ENCODE peak calls at places on chromosomes 7 and 10, in eight cellular contexts. B is spleen; S is tibial artery; K is Panc1; L is vagina; J is OCI-LY7; R is uterus; H is effector memory CD4-positive, alpha-beta T cell. O is an unnamed sample.

GRCh38 chr7:132108553-132108952 is 467.7 kb downstream of the PLXNA4 start:
- DNase-seq in B (no peak), S (no peak), K (no peak), L (no peak), J (no peak), R (no peak), H (no peak), O (no peak)

GRCh38 chr7:96085953-96086352 is 235.9 kb downstream of the SLC25A13 start:
- DNase-seq in B (no peak), S (no peak), K (no peak), L (no peak), J (no peak), R (no peak), H (no peak), O (no peak)

GRCh38 chr10:93542358-93542791 is 24.1 kb upstream of the FFAR4 start:
- DNase-seq in B (no peak), S (no peak), K (no peak), L (no peak), J (no peak), R (no peak), H (no peak), O (no peak)

GRCh38 chr10:21675157-21675796 is 141.2 kb downstream of the MLLT10 start:
- DNase-seq in B (no peak), S (no peak), K (peak; percentile 22), L (no peak), J (peak; percentile 40), R (no peak), H (no peak), O (peak; percentile 9)

GRCh38 chr7:66957595-66958290 is 36.7 kb downstream of the TMEM248 start:
- DNase-seq in B (peak; percentile 67), S (peak; percentile 25), K (no peak), L (no peak), J (no peak), R (no peak), H (no peak), O (no peak)

GRCh38 chr7:2687338-2687869 is 598 bp upstream of the AMZ1 start:
- DNase-seq in B (peak; percentile 87), S (no peak), K (no peak), L (no peak), J (no peak), R (no peak), H (no peak), O (no peak)

GRCh38 chr7:116710764-116711452 is 38.9 kb downstream of the MET start:
- DNase-seq in B (no peak), S (no peak), K (no peak), L (no peak), J (no peak), R (no peak), H (no peak), O (no peak)

GRCh38 chr10:125992244-125992643 is 95.9 kb downstream of the FANK1 start:
- DNase-seq in B (no peak), S (no peak), K (no peak), L (no peak), J (no peak), R (no peak), H (no peak), O (no peak)

GRCh38 chr7:73830872-73831655 is at the start of gene CLDN4:
- DNase-seq in B (no peak), S (no peak), K (peak; percentile 97), L (no peak), J (no peak), R (no peak), H (no peak), O (no peak)

GRCh38 chr10:123154943-123155505 is 822 bp downstream of the BUB3 start:
- DNase-seq in B (no peak), S (no peak), K (no peak), L (no peak), J (no peak), R (no peak), H (peak; percentile 23), O (no peak)

GRCh38 chr7:95012001-95012400 is 104.6 kb downstream of the PPP1R9A start:
- DNase-seq in B (no peak), S (no peak), K (no peak), L (no peak), J (no peak), R (no peak), H (no peak), O (no peak)

GRCh38 chr10:121310151-121310711 is 288.0 kb downstream of the FGFR2 start:
- DNase-seq in B (no peak), S (no peak), K (no peak), L (no peak), J (no peak), R (no peak), H (no peak), O (no peak)

GRCh38 chr7:50146692-50147091 is 53.6 kb upstream of the ZPBP start:
- DNase-seq in B (no peak), S (no peak), K (no peak), L (no peak), J (peak; percentile 90), R (no peak), H (no peak), O (no peak)

GRCh38 chr7:5624386-5625365 is 156.8 kb downstream of the RNF216 start:
- DNase-seq in B (peak; percentile 51), S (no peak), K (no peak), L (no peak), J (no peak), R (no peak), H (no peak), O (no peak)

GRCh38 chr7:15016726-15017125 is 114.2 kb upstream of the DGKB start:
- DNase-seq in B (no peak), S (no peak), K (no peak), L (no peak), J (no peak), R (peak; percentile 61), H (no peak), O (no peak)

GRCh38 chr10:60008816-60009215 is 102.5 kb upstream of the CCDC6 start:
- DNase-seq in B (no peak), S (no peak), K (no peak), L (no peak), J (no peak), R (peak; percentile 34), H (no peak), O (no peak)

GRCh38 chr7:5667391-5667790 is 114.1 kb downstream of the RNF216 start:
- DNase-seq in B (no peak), S (no peak), K (no peak), L (no peak), J (no peak), R (no peak), H (no peak), O (no peak)

GRCh38 chr7:74365320-74366022 is 76.3 kb downstream of the CLIP2 start:
- DNase-seq in B (no peak), S (peak; percentile 75), K (no peak), L (no peak), J (peak; percentile 75), R (peak; percentile 31), H (no peak), O (no peak)

GRCh38 chr10:33643042-33643441 is 308.6 kb upstream of the NRP1 start:
- DNase-seq in B (no peak), S (no peak), K (no peak), L (no peak), J (no peak), R (no peak), H (no peak), O (no peak)

GRCh38 chr7:151867912-151868804 is 8.8 kb downstream of the PRKAG2 start:
- DNase-seq in B (peak; percentile 58), S (no peak), K (no peak), L (no peak), J (no peak), R (peak; percentile 49), H (no peak), O (no peak)

GRCh38 chr10:21907436-21907835 is 96.1 kb downstream of the DNAJC1 start:
- DNase-seq in B (no peak), S (no peak), K (no peak), L (no peak), J (no peak), R (no peak), H (no peak), O (no peak)

GRCh38 chr10:63434866-63435854 is 30.6 kb downstream of the JMJD1C start:
- DNase-seq in B (no peak), S (no peak), K (no peak), L (no peak), J (no peak), R (no peak), H (no peak), O (no peak)

GRCh38 chr10:63437334-63437949 is 28.3 kb downstream of the JMJD1C start:
- DNase-seq in B (no peak), S (no peak), K (no peak), L (no peak), J (no peak), R (no peak), H (no peak), O (no peak)

GRCh38 chr10:63438506-63439498 is 27.0 kb downstream of the JMJD1C start:
- DNase-seq in B (no peak), S (no peak), K (no peak), L (no peak), J (no peak), R (no peak), H (no peak), O (no peak)

GRCh38 chr10:63439607-63440006 is 26.2 kb downstream of the JMJD1C start:
- DNase-seq in B (no peak), S (no peak), K (no peak), L (no peak), J (no peak), R (no peak), H (no peak), O (no peak)

GRCh38 chr10:63436225-63436624 is 29.6 kb downstream of the JMJD1C start:
- DNase-seq in B (no peak), S (no peak), K (no peak), L (no peak), J (no peak), R (no peak), H (no peak), O (no peak)
- H3K4me3 ChIP-seq in B (no peak overlapping the region), S (no peak overlapping the region), K (no peak overlapping the region), L (no peak overlapping the region), J (no peak overlapping the region), R (no peak overlapping the region), H (no peak overlapping the region), O (no peak overlapping the region)

DNA sequence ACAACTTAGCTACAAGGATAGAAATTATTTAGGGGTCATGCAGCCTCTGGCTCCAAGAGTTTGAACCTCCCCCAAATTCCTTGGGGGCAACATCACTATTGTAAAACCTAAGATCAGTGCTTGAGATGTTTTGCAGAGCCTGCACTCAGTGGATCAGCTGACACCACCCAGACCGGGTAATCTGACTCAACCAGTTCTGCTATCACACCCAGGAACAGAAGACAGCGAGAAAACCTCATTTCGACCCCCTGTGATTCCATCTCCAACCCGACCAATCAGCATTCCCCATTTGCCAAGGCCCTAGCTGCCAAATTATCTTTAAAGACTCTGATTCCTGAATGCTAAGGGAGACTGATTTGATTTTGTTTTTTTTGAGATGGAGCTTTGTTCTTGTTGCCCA is 5.2 kb downstream of the TACR2 start:
- DNase-seq in B (no peak), S (no peak), K (no peak), L (no peak), J (no peak), R (peak; percentile 74), H (no peak), O (no peak)
- H3K27ac ChIP-seq in B (no peak overlapping the region), S (no peak overlapping the region), K (no peak overlapping the region), L (peak overlapping the region; percentile 89), J (no peak overlapping the region), R (peak overlapping the region; percentile 98), H (no peak overlapping the region), O (no peak overlapping the region)

GRCh38 chr7:1056006-1056784 is 11.8 kb downstream of the GPR146 start:
- DNase-seq in B (peak; percentile 84), S (no peak), K (no peak), L (no peak), J (peak; percentile 36), R (no peak), H (no peak), O (no peak)
- H3K4me3 ChIP-seq in B (peak overlapping the region; percentile 23), S (peak overlapping the region; percentile 25), K (no peak overlapping the region), L (peak overlapping the region; percentile 32), J (no peak overlapping the region), R (peak overlapping the region; percentile 25), H (no peak overlapping the region), O (peak overlapping the region; percentile 68)

GRCh38 chr7:55546826-55547225 is 25.5 kb downstream of the VOPP1 start:
- DNase-seq in B (no peak), S (peak; percentile 90), K (peak; percentile 89), L (no peak), J (no peak), R (peak; percentile 41), H (no peak), O (no peak)
- H3K27ac ChIP-seq in B (no peak overlapping the region), S (no peak overlapping the region), K (peak overlapping the region; percentile 75), L (no peak overlapping the region), J (no peak overlapping the region), R (no peak overlapping the region), H (no peak overlapping the region), O (no peak overlapping the region)

O was measured in naive thymus-derived CD4-positive, alpha-beta T cell.